ENCODE peak calls at places on chromosomes 3 and 15, in five cellular contexts. S, V, M, Y and B are unnamed samples.

GRCh38 chr15:66819084-66819483 is 117.0 kb downstream of the SMAD6 start:
- DNase-seq in Y (no peak), V (no peak), M (no peak), S (no peak), B (no peak)

GRCh38 chr3:29324180-29324651 is 43.3 kb downstream of the RBMS3 start:
- DNase-seq in Y (no peak), S (peak; percentile 32), V (peak; percentile 54), M (peak; percentile 27), B (no peak)

GRCh38 chr15:40087991-40088928 is 20.4 kb downstream of the BMF start:
- DNase-seq in Y (no peak), M (no peak), V (no peak), S (no peak), B (no peak)

GRCh38 chr15:27258287-27258686 is 287.3 kb downstream of the GABRG3 start:
- DNase-seq in M (no peak), S (no peak), Y (no peak), V (no peak), B (no peak)

GRCh38 chr15:73939138-73939537 is 12.9 kb downstream of the LOXL1 start:
- DNase-seq in V (no peak), M (no peak), Y (no peak), S (no peak), B (no peak)

GRCh38 chr15:48547305-48547704 is 98.2 kb downstream of the FBN1 start:
- DNase-seq in V (peak; percentile 79), Y (no peak), S (no peak), M (no peak), B (no peak)

GRCh38 chr3:123623346-123623880 is 38.6 kb upstream of the HACD2 start:
- DNase-seq in S (no peak), V (no peak), M (no peak), Y (no peak), B (no peak)

GRCh38 chr3:180036678-180037455 is at the start of gene PEX5L:
- DNase-seq in M (peak; percentile 44), S (peak; percentile 11), V (peak; percentile 39), Y (peak; percentile 20), B (peak; percentile 76)

GRCh38 chr15:65184944-65185717 is at the start of gene CLPX:
- DNase-seq in V (peak; percentile 98), Y (peak; percentile 95), M (peak; percentile 94), S (peak; percentile 98), B (peak; percentile 94)

GRCh38 chr15:39666671-39667070 is 85.8 kb downstream of the THBS1 start:
- DNase-seq in M (no peak), S (no peak), Y (no peak), V (peak; percentile 54), B (no peak)

GRCh38 chr3:135887220-135887619 is 78.3 kb upstream of the PPP2R3A start:
- DNase-seq in Y (no peak), M (no peak), S (no peak), V (no peak), B (no peak)